ENCODE peak calls at places on chromosomes 5 and 9, in eight cellular contexts. Q is Panc1; V is fibroblast of lung; H is lower lobe of right lung; G is naive thymus-derived CD4-positive, alpha-beta T cell; J is breast epithelium; F is small intestine; S is upper lobe of right lung. I is an unnamed sample.

GRCh38 chr9:34252670-34253459 is 74.0 kb downstream of the UBAP1 start:
- DNase-seq in Q (peak; percentile 46), V (peak; percentile 72), H (peak; percentile 63), G (peak; percentile 63), J (peak; percentile 63), F (peak; percentile 53), S (peak; percentile 72), I (peak; percentile 44)

GRCh38 chr5:113271015-113271414 is 163.8 kb downstream of the TSSK1B start:
- DNase-seq in Q (no peak), V (peak; percentile 88), H (no peak), G (no peak), J (no peak), F (no peak), S (no peak), I (no peak)

GRCh38 chr9:91486699-91487497 is 63.3 kb upstream of the NFIL3 start:
- DNase-seq in Q (no peak), V (peak; percentile 92), H (no peak), G (no peak), J (no peak), F (no peak), S (no peak), I (no peak)

GRCh38 chr9:6889868-6890267 is 132.1 kb downstream of the KDM4C start:
- DNase-seq in Q (no peak), V (no peak), H (no peak), G (no peak), J (no peak), F (no peak), S (no peak), I (no peak)

GRCh38 chr9:99411068-99411467 is 189.0 kb downstream of the SEC61B start:
- DNase-seq in Q (no peak), V (peak; percentile 52), H (no peak), G (no peak), J (no peak), F (no peak), S (no peak), I (no peak)

GRCh38 chr5:98573834-98574233 is 199.6 kb upstream of the RGMB start:
- DNase-seq in Q (no peak), V (no peak), H (no peak), G (no peak), J (no peak), F (peak; percentile 60), S (no peak), I (no peak)

GRCh38 chr9:113215142-113215541 is 5.9 kb downstream of the FKBP15 start:
- DNase-seq in Q (no peak), V (peak; percentile 47), H (no peak), G (no peak), J (no peak), F (peak; percentile 90), S (no peak), I (no peak)

GRCh38 chr5:152185547-152186234 is 219.4 kb downstream of the NMUR2 start:
- DNase-seq in Q (no peak), V (no peak), H (no peak), G (no peak), J (no peak), F (no peak), S (no peak), I (no peak)

GRCh38 chr9:135857843-135858242 is 49.5 kb downstream of the CAMSAP1 start:
- DNase-seq in Q (no peak), V (peak; percentile 6), H (no peak), G (no peak), J (no peak), F (no peak), S (no peak), I (no peak)

GRCh38 chr5:150600951-150601773 is 39.3 kb upstream of the SYNPO start:
- DNase-seq in Q (no peak), V (peak; percentile 32), H (peak; percentile 43), G (no peak), J (no peak), F (no peak), S (no peak), I (no peak)

GRCh38 chr5:154447074-154447725 is 1.4 kb downstream of the SAP30L start:
- DNase-seq in Q (no peak), V (no peak), H (no peak), G (peak; percentile 26), J (no peak), F (no peak), S (no peak), I (no peak)

GRCh38 chr9:125655691-125656410 is 51.2 kb downstream of the MAPKAP1 start:
- DNase-seq in Q (no peak), V (peak; percentile 76), H (no peak), G (no peak), J (no peak), F (no peak), S (no peak), I (no peak)

GRCh38 chr9:1718836-1719235 is 296.3 kb upstream of the SMARCA2 start:
- DNase-seq in Q (no peak), V (no peak), H (no peak), G (no peak), J (no peak), F (no peak), S (no peak), I (no peak)

GRCh38 chr9:9921771-9922170 is 691.0 kb downstream of the PTPRD start:
- DNase-seq in Q (no peak), V (no peak), H (no peak), G (no peak), J (no peak), F (peak; percentile 93), S (no peak), I (no peak)

GRCh38 chr9:68827833-68828744 is 123.0 kb downstream of the PIP5K1B start:
- DNase-seq in Q (no peak), V (no peak), H (no peak), G (no peak), J (no peak), F (no peak), S (no peak), I (no peak)

GRCh38 chr5:43609752-43610151 is 6.8 kb downstream of the NNT start:
- DNase-seq in Q (no peak), V (no peak), H (no peak), G (peak; percentile 20), J (no peak), F (no peak), S (no peak), I (no peak)

GRCh38 chr5:172678902-172679301 is 37.8 kb downstream of the NEURL1B start:
- DNase-seq in Q (no peak), V (no peak), H (no peak), G (no peak), J (no peak), F (peak; percentile 58), S (no peak), I (no peak)
- H3K4me3 ChIP-seq in Q (no peak overlapping the region), V (no peak overlapping the region), H (no peak overlapping the region), G (no peak overlapping the region), J (no peak overlapping the region), F (no peak overlapping the region), S (no peak overlapping the region), I (no peak overlapping the region)

GRCh38 chr5:176416123-176416924 is at the start of gene CLTB:
- DNase-seq in Q (no peak), V (peak; percentile 77), H (peak; percentile 94), G (peak; percentile 84), J (peak; percentile 88), F (peak; percentile 91), S (peak; percentile 96), I (peak; percentile 85)

GRCh38 chr5:176416965-176417364 is 626 bp upstream of the CLTB start:
- DNase-seq in Q (no peak), V (no peak), H (no peak), G (no peak), J (no peak), F (no peak), S (no peak), I (no peak)

GRCh38 chr5:176420086-176420485 is 3.7 kb upstream of the CLTB start:
- DNase-seq in Q (no peak), V (no peak), H (no peak), G (no peak), J (no peak), F (no peak), S (no peak), I (no peak)

GRCh38 chr5:176415240-176416122 is 858 bp downstream of the CLTB start:
- DNase-seq in Q (no peak), V (peak; percentile 63), H (peak; percentile 60), G (no peak), J (peak; percentile 74), F (no peak), S (peak; percentile 66), I (no peak)

DNA sequence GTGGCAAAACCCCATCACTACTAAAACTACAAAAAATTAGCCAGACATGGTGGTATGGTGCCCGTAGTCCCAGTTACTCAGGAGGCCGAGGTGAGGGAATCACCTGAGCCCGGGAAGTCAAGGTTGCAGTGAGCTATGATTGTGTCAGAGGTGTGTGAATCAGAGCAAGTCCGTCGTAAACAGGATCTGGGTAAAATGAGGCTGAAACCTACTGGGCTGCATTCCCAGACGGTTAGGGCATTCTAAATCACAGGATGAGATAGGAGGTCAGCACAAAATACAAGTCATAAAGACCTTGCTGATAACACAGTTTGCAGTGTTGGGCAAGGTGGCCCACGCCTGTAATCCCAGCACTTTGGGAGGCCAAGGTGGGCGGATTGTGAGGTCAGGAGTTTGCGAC is 1.9 kb upstream of the CLTB start:
- DNase-seq in Q (no peak), V (peak; percentile 55), H (no peak), G (no peak), J (no peak), F (peak; percentile 76), S (no peak), I (no peak)
- H3K36me3 ChIP-seq in Q (no peaks in the 10 kb centered on the region), V (no peaks in the 10 kb centered on the region), H (no peaks in the 10 kb centered on the region), G (no peaks in the 10 kb centered on the region), J (no peaks in the 10 kb centered on the region), F (no peaks in the 10 kb centered on the region), S (no peaks in the 10 kb centered on the region), I (no peaks in the 10 kb centered on the region)

GRCh38 chr5:93585753-93586385 is 2.8 kb downstream of the NR2F1 start:
- DNase-seq in Q (no peak), V (peak; percentile 62), H (no peak), G (no peak), J (no peak), F (no peak), S (no peak), I (no peak)
- H3K4me3 ChIP-seq in Q (peak overlapping the region; percentile 71), V (peak overlapping the region; percentile 99), H (peak overlapping the region; percentile 59), G (no peak overlapping the region), J (peak overlapping the region; percentile 63), F (peak overlapping the region; percentile 26), S (peak overlapping the region; percentile 56), I (no peak overlapping the region)

GRCh38 chr9:116842658-116843057 is 155.6 kb downstream of the TRIM32 start:
- DNase-seq in Q (no peak), V (no peak), H (no peak), G (no peak), J (no peak), F (peak; percentile 20), S (no peak), I (no peak)

DNA sequence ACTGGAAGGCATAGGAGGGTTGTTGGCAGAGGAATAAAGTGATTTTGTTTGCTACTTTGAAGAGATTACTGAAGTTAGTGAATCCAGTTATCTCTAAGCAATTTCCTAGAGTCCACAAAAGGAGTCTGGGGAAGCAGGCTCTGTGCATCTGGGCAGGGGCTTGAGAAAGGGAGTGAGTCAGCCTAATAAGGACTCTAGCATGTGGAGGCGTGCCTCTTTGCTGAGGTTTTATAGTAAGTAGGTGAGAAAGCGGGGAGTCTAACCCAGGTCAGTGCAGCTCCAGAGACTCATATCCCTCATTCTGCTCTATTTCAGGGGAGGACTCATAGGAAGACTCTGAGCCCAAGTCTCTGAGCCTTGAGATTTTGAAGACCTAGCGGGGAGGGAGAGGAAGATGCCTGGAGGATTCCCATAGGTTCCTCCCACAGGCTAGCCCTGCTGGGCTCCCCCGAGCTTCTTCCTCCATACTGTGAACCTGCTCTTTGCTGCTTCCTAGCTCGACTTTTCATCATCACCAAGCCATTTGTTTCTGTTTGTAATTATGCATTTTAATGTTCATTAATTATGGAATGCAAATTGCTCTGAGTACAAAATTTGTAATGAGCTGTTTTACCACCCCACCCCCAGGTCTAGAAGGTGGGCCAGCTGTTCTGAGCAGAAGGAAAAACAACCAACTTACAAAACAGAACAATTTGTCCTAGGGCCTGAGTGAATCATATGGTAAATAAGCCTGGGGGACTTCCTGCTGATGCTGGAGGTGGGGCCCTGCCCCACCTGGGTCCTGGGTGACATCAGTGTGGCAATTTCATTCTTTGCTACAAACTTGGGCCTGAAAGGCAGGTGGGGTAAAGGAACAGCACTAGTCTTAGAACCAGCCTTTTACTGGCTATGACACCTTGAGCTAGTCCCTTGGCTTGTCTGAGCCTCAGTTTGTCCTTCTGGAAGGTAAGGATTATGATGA is 150.2 kb downstream of the TRIM32 start:
- DNase-seq in Q (no peak), V (no peak), H (no peak), G (no peak), J (no peak), F (no peak), S (no peak), I (no peak)
- H3K36me3 ChIP-seq in Q (no peaks in the 10 kb centered on the region), V (no peaks in the 10 kb centered on the region), H (no peaks in the 10 kb centered on the region), G (no peaks in the 10 kb centered on the region), J (no peaks in the 10 kb centered on the region), F (no peaks in the 10 kb centered on the region), S (no peaks in the 10 kb centered on the region), I (no peaks in the 10 kb centered on the region)